ENCODE peak calls at places on chromosomes 11 and 22, in nine cellular contexts. O is HuH-7.5; H is activated naive CD4-positive, alpha-beta T cell treated with anti-CD3 and anti-CD28 coated beads, Interleukin-2, amount 50 U/mL, for 72 hours; E is head of caudate nucleus; W is tibial artery; J is DMS153; Q is activated CD4-positive, alpha-beta T cell treated with anti-CD3 and anti-CD28 coated beads, Interleukin-2, amount 50 U/mL, for 48 hours; V is fibroblast of mammary gland; U is activated T-cell treated with anti-CD3 and anti-CD28 coated beads, Interleukin-2, amount 50 U/mL, for 1 hour. S is an unnamed sample.

GRCh38 chr11:65551572-65552398 is 6.4 kb downstream of the LTBP3 start:
- DNase-seq in E (peak), O (peak), H (no peak), W (no peak), V (peak), Q (peak), J (peak), U (peak), S (no peak)

GRCh38 chr11:13335319-13335718 is 57.7 kb downstream of the BMAL1 start:
- DNase-seq in U (peak), V (peak), Q (peak), H (no peak), E (peak), J (peak), W (peak), O (peak), S (peak)

GRCh38 chr11:35246725-35247124 is 107.8 kb downstream of the CD44 start:
- DNase-seq in E (no peak), O (no peak), J (no peak), H (no peak), U (no peak), V (peak), W (no peak), Q (no peak), S (peak)

GRCh38 chr11:73981051-73981805 is 1.4 kb downstream of the UCP2 start:
- DNase-seq in W (no peak), V (no peak), U (no peak), J (no peak), E (no peak), Q (no peak), H (no peak), O (no peak), S (no peak)

GRCh38 chr11:69212121-69213110 is 56.7 kb downstream of the SMIM38 start:
- DNase-seq in W (peak), U (peak), E (peak), O (no peak), J (no peak), Q (no peak), V (no peak), H (peak), S (no peak)

GRCh38 chr11:116976941-116977570 is 121.2 kb downstream of the SIK3 start:
- DNase-seq in E (no peak), O (no peak), Q (no peak), V (peak), U (no peak), H (no peak), W (no peak), J (no peak), S (peak)

GRCh38 chr11:32315121-32315520 is 120.2 kb downstream of the WT1 start:
- DNase-seq in O (no peak), W (no peak), V (no peak), E (no peak), U (no peak), J (no peak), H (no peak), Q (no peak), S (no peak)

GRCh38 chr22:44799077-44799931 is 46.9 kb downstream of the ARHGAP8 start:
- DNase-seq in J (no peak), O (no peak), H (no peak), W (no peak), U (no peak), V (no peak), E (no peak), Q (no peak), S (no peak)

GRCh38 chr22:49964493-49965290 is 4.1 kb downstream of the PIM3 start:
- DNase-seq in V (no peak), H (peak), U (no peak), O (no peak), W (peak), Q (peak), E (peak), J (no peak), S (no peak)

GRCh38 chr11:111334495-111335123 is 36.3 kb downstream of the POU2AF3 start:
- DNase-seq in Q (no peak), U (no peak), J (peak), W (no peak), V (no peak), H (no peak), O (no peak), E (no peak), S (no peak)

GRCh38 chr11:20093775-20094174 is 66.5 kb downstream of the DBX1 start:
- DNase-seq in Q (no peak), V (peak), O (no peak), E (no peak), J (no peak), W (no peak), H (no peak), U (no peak), S (no peak)

GRCh38 chr11:114774599-114775365 is 96.5 kb downstream of the NXPE2 start:
- DNase-seq in Q (peak), J (peak), V (no peak), H (no peak), W (no peak), E (peak), U (no peak), O (peak), S (no peak)

GRCh38 chr11:2921261-2921660 is 8.0 kb downstream of the PHLDA2 start:
- DNase-seq in V (no peak), O (no peak), Q (no peak), W (no peak), E (no peak), U (no peak), J (no peak), H (no peak), S (no peak)

GRCh38 chr11:120867024-120867423 is 156.9 kb upstream of the TBCEL start:
- DNase-seq in O (no peak), E (no peak), Q (no peak), U (no peak), J (no peak), H (no peak), V (no peak), W (no peak), S (no peak)

GRCh38 chr11:38824573-38824972 is 2226.5 kb upstream of the RAG2 start:
- DNase-seq in E (no peak), W (no peak), U (no peak), Q (no peak), O (peak), V (no peak), J (no peak), H (no peak), S (no peak)

GRCh38 chr11:16605440-16605970 is 132.9 kb upstream of the C11orf58 start:
- DNase-seq in U (no peak), V (no peak), W (peak), J (no peak), O (peak), E (peak), Q (no peak), H (no peak), S (no peak)

GRCh38 chr11:110960167-110960566 is 247.9 kb upstream of the ARHGAP20 start:
- DNase-seq in W (no peak), J (no peak), V (no peak), O (no peak), U (no peak), E (no peak), H (no peak), Q (no peak), S (no peak)

GRCh38 chr11:20114588-20114987 is 45.7 kb downstream of the DBX1 start:
- DNase-seq in V (peak), O (no peak), W (no peak), E (no peak), U (no peak), Q (no peak), H (no peak), J (no peak), S (no peak)

GRCh38 chr22:42080287-42080686 is 787 bp downstream of the SMDT1 start:
- DNase-seq in V (peak), O (no peak), E (peak), W (peak), J (no peak), Q (peak), U (no peak), H (no peak), S (peak)

GRCh38 chr11:11119917-11120316 is 233.1 kb downstream of the CSNK2A3 start:
- DNase-seq in E (no peak), O (no peak), H (no peak), V (no peak), U (no peak), W (no peak), J (no peak), Q (no peak), S (no peak)

GRCh38 chr11:123822591-123822990 is 16.4 kb upstream of the OR6M1 start:
- DNase-seq in W (no peak), U (no peak), J (no peak), E (no peak), Q (no peak), H (no peak), V (no peak), O (no peak), S (no peak)

GRCh38 chr11:74288161-74288560 is 23.3 kb downstream of the P4HA3 start:
- DNase-seq in Q (no peak), J (no peak), V (peak), W (no peak), O (no peak), H (no peak), E (no peak), U (no peak), S (peak)

GRCh38 chr11:27405134-27405533 is 42.1 kb upstream of the CCDC34 start:
- DNase-seq in Q (no peak), H (no peak), E (no peak), O (no peak), U (no peak), W (no peak), J (no peak), V (no peak), S (peak)

GRCh38 chr22:27327981-27328721 is 473.4 kb downstream of the MN1 start:
- DNase-seq in O (no peak), U (no peak), W (no peak), V (no peak), H (no peak), E (no peak), Q (no peak), J (no peak), S (no peak)

GRCh38 chr22:50525991-50526848 is 822 bp upstream of the SCO2 start:
- DNase-seq in U (peak), V (peak), J (peak), H (peak), E (peak), O (peak), W (peak), Q (peak), S (peak)

GRCh38 chr11:131356201-131356600 is 14.2 kb upstream of the NTM start:
- DNase-seq in W (no peak), E (no peak), V (peak), O (no peak), H (no peak), J (no peak), U (no peak), Q (no peak), S (no peak)

GRCh38 chr11:71222318-71223080 is 29.9 kb downstream of the SHANK2 start:
- DNase-seq in V (no peak), O (no peak), U (no peak), Q (no peak), E (no peak), J (no peak), W (no peak), H (no peak), S (no peak)

GRCh38 chr22:38162881-38163843 is 18.5 kb downstream of the PLA2G6 start:
- DNase-seq in E (no peak), J (no peak), U (no peak), O (no peak), V (no peak), Q (no peak), W (peak), H (peak), S (no peak)

GRCh38 chr11:124760205-124760652 is 1.9 kb downstream of the ESAM start:
- DNase-seq in Q (no peak), W (peak), U (no peak), V (no peak), O (no peak), H (no peak), E (no peak), J (no peak), S (no peak)

GRCh38 chr11:63769719-63770443 is 1.3 kb upstream of the ZFTA start:
- DNase-seq in U (no peak), Q (peak), H (no peak), E (no peak), J (no peak), O (no peak), W (no peak), V (no peak), S (no peak)

GRCh38 chr11:130894322-130895025 is 21.8 kb downstream of the SNX19 start:
- DNase-seq in W (peak), E (peak), Q (peak), U (peak), J (peak), V (peak), H (no peak), O (no peak), S (peak)